ENCODE peak calls at places on chromosome 22, in ten cellular contexts. M is K562, L is suprapubic skin, Y is stomach, Z is body of pancreas, P is erythroblast, G is lower leg skin, I is sigmoid colon, K is transverse colon, J is HepG2. V is an unnamed sample.
A peak's percentile ranks its signal among the peaks of the same experiment; 100 is the strongest.

GRCh38 chr22:23064381-23065068 is 5.8 kb upstream of the GNAZ start:
- DNase-seq in J (no peak), M (no peak), Y (no peak), L (peak; percentile 38), Z (no peak), P (no peak), K (no peak), I (peak; percentile 40), G (peak; percentile 74), V (no peak)

GRCh38 chr22:46798366-46799057 is 36.1 kb downstream of the TBC1D22A start:
- DNase-seq in J (peak; percentile 92), P (peak; percentile 73), Y (peak; percentile 81), M (peak; percentile 74), I (peak; percentile 77), Z (peak; percentile 78), K (peak; percentile 82), G (peak; percentile 92), L (peak; percentile 65), V (peak; percentile 52)

GRCh38 chr22:25668437-25668836 is 73.6 kb upstream of the MYO18B start:
- DNase-seq in P (no peak), L (peak; percentile 71), Y (no peak), Z (peak; percentile 16), I (no peak), M (no peak), J (peak; percentile 92), G (no peak), K (no peak), V (no peak)

GRCh38 chr22:42169055-42169469 is 38.5 kb upstream of the CYP2D6 start:
- DNase-seq in I (peak; percentile 78), J (peak; percentile 71), L (no peak), G (no peak), P (peak; percentile 80), M (peak; percentile 80), Y (peak; percentile 67), Z (peak; percentile 75), K (peak; percentile 72), V (no peak)

GRCh38 chr22:45888221-45889092 is 88.5 kb downstream of the WNT7B start:
- DNase-seq in M (no peak), L (no peak), Y (no peak), Z (no peak), P (no peak), I (no peak), G (no peak), J (no peak), K (no peak), V (no peak)

GRCh38 chr22:39474351-39474991 is 17.7 kb downstream of the MGAT3 start:
- DNase-seq in G (no peak), Z (peak; percentile 38), M (no peak), L (no peak), K (peak; percentile 70), I (no peak), Y (no peak), P (peak; percentile 54), J (no peak), V (no peak)

GRCh38 chr22:25741692-25742626 is at the start of gene MYO18B:
- DNase-seq in G (no peak), P (peak; percentile 61), K (no peak), J (no peak), L (no peak), Z (no peak), I (no peak), Y (no peak), M (peak; percentile 85), V (no peak)

GRCh38 chr22:19398206-19398605 is 33.3 kb downstream of the HIRA start:
- DNase-seq in P (peak; percentile 85), I (no peak), K (no peak), M (no peak), Z (no peak), Y (no peak), G (no peak), L (no peak), J (no peak), V (no peak)

GRCh38 chr22:27669798-27670599 is 131.6 kb downstream of the MN1 start:
- DNase-seq in G (no peak), Y (no peak), Z (peak; percentile 25), J (peak; percentile 92), I (no peak), P (peak; percentile 57), M (peak; percentile 22), K (no peak), L (no peak), V (no peak)

GRCh38 chr22:36464715-36465231 is 16.7 kb downstream of the TXN2 start:
- DNase-seq in Y (no peak), Z (peak; percentile 36), P (no peak), M (no peak), I (peak; percentile 72), K (no peak), J (no peak), L (no peak), G (peak; percentile 85), V (no peak)

GRCh38 chr22:36466258-36466657 is 15.2 kb downstream of the TXN2 start:
- DNase-seq in K (no peak), G (peak; percentile 85), Y (no peak), J (no peak), P (no peak), Z (no peak), L (no peak), I (no peak), M (no peak), V (no peak)

GRCh38 chr22:36467042-36467810 is 14.2 kb downstream of the TXN2 start:
- DNase-seq in P (no peak), Y (no peak), K (no peak), J (no peak), M (no peak), Z (peak; percentile 24), I (peak; percentile 89), G (peak; percentile 86), L (no peak), V (peak; percentile 58)

GRCh38 chr22:36463783-36464184 is 17.7 kb downstream of the TXN2 start:
- DNase-seq in P (no peak), G (peak; percentile 90), Y (no peak), L (no peak), Z (peak; percentile 19), I (peak; percentile 71), K (no peak), M (no peak), J (no peak), V (no peak)

GRCh38 chr22:36465232-36466021 is 16.0 kb downstream of the TXN2 start:
- DNase-seq in I (peak; percentile 92), P (no peak), J (peak; percentile 31), Z (peak; percentile 99), K (peak; percentile 80), G (peak; percentile 92), M (no peak), L (no peak), Y (peak; percentile 89), V (peak; percentile 64)
- TF ChIP-seq POLR2A in I (no peak), P (no peak), J (no peak), Z (peak; percentile 80), K (peak; percentile 27), G (no peak), M (no peak), L (no peak), Y (no peak), V (no peak)

GRCh38 chr22:29267462-29267857 is 321 bp downstream of the RHBDD3 start:
- DNase-seq in M (no peak), Z (no peak), K (no peak), Y (no peak), J (no peak), P (no peak), L (no peak), G (no peak), I (no peak), V (no peak)
- TF ChIP-seq POLR2A in M (no peak), Z (no peak), K (no peak), Y (no peak), J (no peak), P (no peak), L (no peak), G (no peak), I (no peak), V (no peak)

GRCh38 chr22:31630331-31631329 is 31.4 kb downstream of the PISD start:
- DNase-seq in J (peak; percentile 75), M (peak; percentile 89), Z (peak; percentile 84), K (peak; percentile 81), Y (peak; percentile 79), P (peak; percentile 87), G (peak; percentile 96), I (peak; percentile 88), L (peak; percentile 87), V (peak; percentile 73)
- TF ChIP-seq POLR2A in J (peak; percentile 56), M (peak; percentile 74), Z (peak; percentile 64), K (peak; percentile 27), Y (no peak), P (peak; percentile 78), G (no peak), I (no peak), L (peak; percentile 2), V (peak; percentile 21)

DNA sequence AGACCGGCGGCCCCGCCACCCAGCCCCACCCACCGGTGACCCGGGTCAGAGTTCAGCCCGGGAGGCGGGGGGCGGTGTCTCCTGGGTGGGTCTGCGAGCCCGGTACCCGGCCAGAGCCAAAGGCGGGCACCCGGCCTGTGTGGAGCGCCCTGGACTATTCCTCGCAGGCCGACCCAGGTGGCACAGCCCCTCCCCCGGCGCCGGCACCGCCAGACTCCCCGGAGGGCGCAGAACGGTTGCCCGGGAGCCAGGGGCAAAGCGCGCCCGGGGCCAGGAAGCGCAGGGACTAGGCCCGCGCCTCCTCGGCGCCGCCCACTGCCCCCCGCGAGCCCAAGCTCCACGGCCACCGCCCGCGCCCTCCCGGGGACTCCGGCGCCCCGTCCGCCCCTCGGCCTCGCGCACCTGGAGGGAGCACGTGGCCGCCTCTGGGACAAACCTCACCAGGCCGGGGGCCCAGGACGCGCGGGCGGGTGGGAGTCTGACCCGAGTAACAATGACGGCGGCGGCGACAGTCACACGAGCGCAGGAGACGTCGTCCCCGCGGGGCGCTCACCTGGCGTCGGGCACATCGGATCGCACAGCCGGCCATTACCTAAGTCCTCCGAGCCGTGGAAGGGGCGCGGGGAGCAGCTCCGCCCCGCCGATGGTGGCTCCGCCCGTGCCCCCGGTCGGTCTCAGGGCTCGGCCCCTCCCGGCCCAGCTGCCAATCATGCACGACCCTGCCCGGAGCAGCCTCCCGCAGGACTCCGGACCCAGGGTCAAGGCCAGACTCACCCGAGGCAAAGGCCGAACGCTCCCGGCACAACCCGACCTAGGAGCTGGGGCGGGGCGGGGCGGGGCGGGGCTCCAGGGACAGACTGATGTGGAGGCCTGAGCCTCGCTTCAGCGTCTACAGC is 7.5 kb downstream of the PLXNB2 start:
- DNase-seq in L (no peak), M (peak; percentile 24), Z (no peak), P (no peak), K (peak; percentile 88), I (no peak), G (no peak), Y (peak; percentile 72), J (no peak), V (no peak)
- TF ChIP-seq POLR2A in L (no peak), M (no peak), Z (no peak), P (no peak), K (no peak), I (no peak), G (no peak), Y (no peak), J (no peak), V (no peak)

GRCh38 chr22:33402325-33402724 is 344.1 kb upstream of the SYN3 start:
- DNase-seq in G (no peak), K (no peak), Z (no peak), L (no peak), M (no peak), J (peak; percentile 20), P (no peak), I (no peak), Y (no peak), V (no peak)
- TF ChIP-seq POLR2A in G (no peak), K (no peak), Z (no peak), L (no peak), M (no peak), J (no peak), P (no peak), I (no peak), Y (no peak), V (no peak)